ENCODE peak calls at places on chromosomes 5 and 9, in ten cellular contexts. B is activated T-cell treated with anti-CD3 and anti-CD28 coated beads, Interleukin-2, amount 50 U/mL, for 48 hours; V is Calu3; I is C1 segment of cervical spinal cord; J is ovary; D is NCI-H2171 treated with DMSO at 0.1 percent for 48 hours; N is kidney; W is progenitor cell of endocrine pancreas; O is ELR; R is RWPE1. A is an unnamed sample.

GRCh38 chr9:124180557-124180956 is 77.2 kb upstream of the NEK6 start:
- DNase-seq in B (no peak), J (no peak), O (peak; percentile 10), D (peak; percentile 85), R (no peak), V (no peak), W (no peak), I (peak; percentile 13), N (no peak), A (no peak)

GRCh38 chr5:59182722-59183121 is 599.8 kb downstream of the RAB3C start:
- DNase-seq in N (no peak), D (no peak), J (no peak), V (no peak), I (no peak), O (no peak), B (no peak), W (no peak), R (no peak), A (no peak)

GRCh38 chr9:113922160-113922559 is 46.1 kb downstream of the ZNF618 start:
- DNase-seq in R (no peak), V (no peak), N (no peak), J (no peak), D (no peak), I (no peak), W (no peak), O (no peak), B (no peak), A (no peak)

GRCh38 chr9:75797181-75797580 is 93.3 kb upstream of the PCSK5 start:
- DNase-seq in B (no peak), W (no peak), R (peak; percentile 5), N (no peak), D (no peak), I (no peak), O (no peak), V (no peak), J (no peak), A (no peak)

GRCh38 chr9:36935768-36936497 is 98.1 kb downstream of the PAX5 start:
- DNase-seq in I (no peak), W (no peak), N (no peak), D (no peak), O (no peak), J (no peak), R (no peak), B (no peak), V (no peak), A (no peak)

GRCh38 chr9:106818034-106818433 is 44.9 kb upstream of the ZNF462 start:
- DNase-seq in N (no peak), J (no peak), O (no peak), R (no peak), D (no peak), W (no peak), V (no peak), I (no peak), B (no peak), A (no peak)

GRCh38 chr9:23635276-23635675 is 190.8 kb downstream of the ELAVL2 start:
- DNase-seq in R (no peak), V (no peak), N (no peak), D (no peak), W (no peak), I (no peak), B (no peak), O (no peak), J (no peak), A (no peak)

GRCh38 chr5:168712280-168712924 is 133.2 kb upstream of the PANK3 start:
- DNase-seq in R (peak; percentile 90), B (no peak), O (peak; percentile 99), D (no peak), J (no peak), V (peak; percentile 37), N (no peak), W (no peak), I (no peak), A (no peak)

GRCh38 chr9:87516222-87516930 is 18.7 kb downstream of the DAPK1 start:
- DNase-seq in D (no peak), I (no peak), R (no peak), J (no peak), O (peak; percentile 22), W (no peak), B (no peak), N (peak; percentile 88), V (peak; percentile 37), A (no peak)

GRCh38 chr9:128419061-128419925 is 1.4 kb upstream of the CERCAM start:
- DNase-seq in N (no peak), I (no peak), O (peak; percentile 41), V (no peak), W (no peak), B (peak; percentile 33), R (no peak), J (no peak), D (peak; percentile 94), A (peak; percentile 26)

GRCh38 chr9:125867752-125868400 is 120.7 kb downstream of the PBX3 start:
- DNase-seq in N (no peak), J (no peak), I (no peak), D (peak; percentile 22), R (no peak), W (no peak), B (no peak), O (peak; percentile 50), V (no peak), A (no peak)

GRCh38 chr9:36074870-36075532 is 38.3 kb downstream of the RECK start:
- DNase-seq in R (peak; percentile 81), W (no peak), V (no peak), I (peak; percentile 14), J (peak; percentile 75), N (peak; percentile 86), D (peak; percentile 71), O (no peak), B (no peak), A (peak; percentile 38)

GRCh38 chr5:122165574-122166021 is 36.3 kb downstream of the ZNF474 start:
- DNase-seq in B (no peak), D (no peak), V (peak; percentile 30), R (no peak), O (peak; percentile 46), J (no peak), W (no peak), N (no peak), I (no peak), A (no peak)

GRCh38 chr5:74251106-74252032 is 389.2 kb downstream of the ENC1 start:
- DNase-seq in D (no peak), I (no peak), O (peak; percentile 95), R (peak; percentile 96), N (no peak), B (no peak), V (peak; percentile 24), W (no peak), J (no peak), A (no peak)

GRCh38 chr5:139554264-139554663 is 6.9 kb upstream of the UBE2D2 start:
- DNase-seq in I (no peak), B (no peak), J (no peak), N (no peak), W (no peak), R (no peak), D (no peak), O (no peak), V (no peak), A (no peak)

GRCh38 chr9:137279741-137280477 is 2.4 kb downstream of the TOR4A start:
- DNase-seq in W (no peak), B (no peak), O (no peak), V (no peak), R (no peak), J (peak; percentile 32), N (peak; percentile 75), I (no peak), D (no peak), A (no peak)